ENCODE peak calls at places on chromosomes 3 and 15, in ten cellular contexts. One of them, this sample, is unnamed.

GRCh38 chr3:47799733-47800132 is 3.2 kb upstream of the DHX30 start:
- DNase-seq in T-cell: no peak
- DNase-seq in GM12878: no peak
- DNase-seq in GM10248: no peak
- DNase-seq in EH: peak; percentile 7
- DNase-seq in NCI-H1092: no peak
- DNase-seq in stimulated activated naive CD4-positive, alpha-beta T cell: no peak
- DNase-seq in OCI-LY7: no peak
- DNase-seq in heart right ventricle: no peak
- DNase-seq in NCI-H345: no peak
- DNase-seq in this sample: peak; percentile 40

GRCh38 chr3:25119682-25120081 is 308.4 kb upstream of the RARB start:
- DNase-seq in T-cell: no peak
- DNase-seq in GM12878: no peak
- DNase-seq in GM10248: no peak
- DNase-seq in EH: no peak
- DNase-seq in NCI-H1092: no peak
- DNase-seq in stimulated activated naive CD4-positive, alpha-beta T cell: no peak
- DNase-seq in OCI-LY7: no peak
- DNase-seq in heart right ventricle: no peak
- DNase-seq in NCI-H345: no peak
- DNase-seq in this sample: no peak

GRCh38 chr15:62498711-62499110 is 333.6 kb upstream of the C2CD4B start:
- DNase-seq in T-cell: no peak
- DNase-seq in GM12878: no peak
- DNase-seq in GM10248: no peak
- DNase-seq in EH: peak; percentile 49
- DNase-seq in NCI-H1092: no peak
- DNase-seq in stimulated activated naive CD4-positive, alpha-beta T cell: no peak
- DNase-seq in OCI-LY7: no peak
- DNase-seq in heart right ventricle: no peak
- DNase-seq in NCI-H345: no peak
- DNase-seq in this sample: peak; percentile 33

GRCh38 chr15:42576776-42577175 is 1.4 kb downstream of the STARD9 start:
- DNase-seq in T-cell: no peak
- DNase-seq in GM12878: no peak
- DNase-seq in GM10248: peak; percentile 28
- DNase-seq in EH: no peak
- DNase-seq in NCI-H1092: no peak
- DNase-seq in stimulated activated naive CD4-positive, alpha-beta T cell: no peak
- DNase-seq in OCI-LY7: peak; percentile 36
- DNase-seq in heart right ventricle: no peak
- DNase-seq in NCI-H345: no peak
- DNase-seq in this sample: no peak

GRCh38 chr3:1535361-1535760 is 442.5 kb downstream of the CNTN6 start:
- DNase-seq in T-cell: no peak
- DNase-seq in GM12878: no peak
- DNase-seq in GM10248: no peak
- DNase-seq in EH: no peak
- DNase-seq in NCI-H1092: no peak
- DNase-seq in stimulated activated naive CD4-positive, alpha-beta T cell: no peak
- DNase-seq in OCI-LY7: no peak
- DNase-seq in heart right ventricle: no peak
- DNase-seq in NCI-H345: no peak
- DNase-seq in this sample: no peak

GRCh38 chr15:31324739-31325431 is 1.8 kb upstream of the KLF13 start:
- DNase-seq in T-cell: no peak
- DNase-seq in GM12878: no peak
- DNase-seq in GM10248: no peak
- DNase-seq in EH: no peak
- DNase-seq in NCI-H1092: no peak
- DNase-seq in stimulated activated naive CD4-positive, alpha-beta T cell: no peak
- DNase-seq in OCI-LY7: no peak
- DNase-seq in heart right ventricle: no peak
- DNase-seq in NCI-H345: no peak
- DNase-seq in this sample: no peak

GRCh38 chr3:111072016-111072891 is 638 bp downstream of the NECTIN3 start:
- DNase-seq in T-cell: peak; percentile 26
- DNase-seq in GM12878: no peak
- DNase-seq in GM10248: no peak
- DNase-seq in EH: peak; percentile 48
- DNase-seq in NCI-H1092: no peak
- DNase-seq in stimulated activated naive CD4-positive, alpha-beta T cell: peak; percentile 30
- DNase-seq in OCI-LY7: no peak
- DNase-seq in heart right ventricle: peak; percentile 48
- DNase-seq in NCI-H345: no peak
- DNase-seq in this sample: peak; percentile 69

GRCh38 chr3:87309601-87310000 is 33.2 kb upstream of the POU1F1 start:
- DNase-seq in T-cell: no peak
- DNase-seq in GM12878: no peak
- DNase-seq in GM10248: no peak
- DNase-seq in EH: no peak
- DNase-seq in NCI-H1092: no peak
- DNase-seq in stimulated activated naive CD4-positive, alpha-beta T cell: no peak
- DNase-seq in OCI-LY7: no peak
- DNase-seq in heart right ventricle: no peak
- DNase-seq in NCI-H345: no peak
- DNase-seq in this sample: no peak

GRCh38 chr15:50315814-50316630 is 39.0 kb downstream of the GABPB1 start:
- DNase-seq in T-cell: no peak
- DNase-seq in GM12878: no peak
- DNase-seq in GM10248: peak; percentile 47
- DNase-seq in EH: peak; percentile 61
- DNase-seq in NCI-H1092: peak; percentile 0
- DNase-seq in stimulated activated naive CD4-positive, alpha-beta T cell: no peak
- DNase-seq in OCI-LY7: peak; percentile 52
- DNase-seq in heart right ventricle: no peak
- DNase-seq in NCI-H345: peak; percentile 12
- DNase-seq in this sample: peak; percentile 57

GRCh38 chr15:74838746-74839525 is 4.0 kb downstream of the ULK3 start:
- DNase-seq in T-cell: no peak
- DNase-seq in GM12878: no peak
- DNase-seq in GM10248: no peak
- DNase-seq in EH: no peak
- DNase-seq in NCI-H1092: no peak
- DNase-seq in stimulated activated naive CD4-positive, alpha-beta T cell: no peak
- DNase-seq in OCI-LY7: no peak
- DNase-seq in heart right ventricle: no peak
- DNase-seq in NCI-H345: no peak
- DNase-seq in this sample: no peak

GRCh38 chr15:35211240-35211952 is 126.3 kb upstream of the NANOGP8 start:
- DNase-seq in T-cell: no peak
- DNase-seq in GM12878: no peak
- DNase-seq in GM10248: no peak
- DNase-seq in EH: no peak
- DNase-seq in NCI-H1092: no peak
- DNase-seq in stimulated activated naive CD4-positive, alpha-beta T cell: no peak
- DNase-seq in OCI-LY7: no peak
- DNase-seq in heart right ventricle: no peak
- DNase-seq in NCI-H345: no peak
- DNase-seq in this sample: no peak

GRCh38 chr15:52485290-52485689 is 43.4 kb downstream of the MYO5A start:
- DNase-seq in T-cell: no peak
- DNase-seq in GM12878: no peak
- DNase-seq in GM10248: no peak
- DNase-seq in EH: no peak
- DNase-seq in NCI-H1092: no peak
- DNase-seq in stimulated activated naive CD4-positive, alpha-beta T cell: no peak
- DNase-seq in OCI-LY7: no peak
- DNase-seq in heart right ventricle: no peak
- DNase-seq in NCI-H345: no peak
- DNase-seq in this sample: no peak

GRCh38 chr3:176505878-176506621 is 691.2 kb downstream of the TBL1XR1 start:
- DNase-seq in T-cell: no peak
- DNase-seq in GM12878: no peak
- DNase-seq in GM10248: no peak
- DNase-seq in EH: no peak
- DNase-seq in NCI-H1092: no peak
- DNase-seq in stimulated activated naive CD4-positive, alpha-beta T cell: no peak
- DNase-seq in OCI-LY7: peak; percentile 4
- DNase-seq in heart right ventricle: no peak
- DNase-seq in NCI-H345: no peak
- DNase-seq in this sample: no peak

GRCh38 chr3:56491566-56491965 is 23.3 kb upstream of the ERC2 start:
- DNase-seq in T-cell: no peak
- DNase-seq in GM12878: no peak
- DNase-seq in GM10248: no peak
- DNase-seq in EH: no peak
- DNase-seq in NCI-H1092: no peak
- DNase-seq in stimulated activated naive CD4-positive, alpha-beta T cell: no peak
- DNase-seq in OCI-LY7: no peak
- DNase-seq in heart right ventricle: no peak
- DNase-seq in NCI-H345: no peak
- DNase-seq in this sample: no peak

GRCh38 chr15:66085128-66085527 is 168.4 kb downstream of the MEGF11 start:
- DNase-seq in T-cell: no peak
- DNase-seq in GM12878: no peak
- DNase-seq in GM10248: no peak
- DNase-seq in EH: no peak
- DNase-seq in NCI-H1092: no peak
- DNase-seq in stimulated activated naive CD4-positive, alpha-beta T cell: no peak
- DNase-seq in OCI-LY7: peak; percentile 48
- DNase-seq in heart right ventricle: no peak
- DNase-seq in NCI-H345: no peak
- DNase-seq in this sample: no peak

GRCh38 chr3:5010706-5011554 is 31.7 kb downstream of the BHLHE40 start:
- DNase-seq in T-cell: no peak
- DNase-seq in GM12878: no peak
- DNase-seq in GM10248: no peak
- DNase-seq in EH: peak; percentile 51
- DNase-seq in NCI-H1092: no peak
- DNase-seq in stimulated activated naive CD4-positive, alpha-beta T cell: no peak
- DNase-seq in OCI-LY7: peak; percentile 14
- DNase-seq in heart right ventricle: no peak
- DNase-seq in NCI-H345: no peak
- DNase-seq in this sample: no peak

GRCh38 chr3:158743280-158743663 is 11.0 kb upstream of the RARRES1 start:
- DNase-seq in T-cell: no peak
- DNase-seq in GM12878: no peak
- DNase-seq in GM10248: no peak
- DNase-seq in EH: no peak
- DNase-seq in NCI-H1092: no peak
- DNase-seq in stimulated activated naive CD4-positive, alpha-beta T cell: no peak
- DNase-seq in OCI-LY7: no peak
- DNase-seq in heart right ventricle: no peak
- DNase-seq in NCI-H345: no peak
- DNase-seq in this sample: no peak

GRCh38 chr3:158847466-158847849 is 45.6 kb downstream of the MFSD1 start:
- DNase-seq in T-cell: no peak
- DNase-seq in GM12878: no peak
- DNase-seq in GM10248: no peak
- DNase-seq in EH: peak; percentile 42
- DNase-seq in NCI-H1092: peak; percentile 2
- DNase-seq in stimulated activated naive CD4-positive, alpha-beta T cell: no peak
- DNase-seq in OCI-LY7: no peak
- DNase-seq in heart right ventricle: no peak
- DNase-seq in NCI-H345: peak; percentile 6
- DNase-seq in this sample: no peak

This sample was measured in left kidney.